ENCODE peak calls at places on chromosomes 12 and 14, in five cellular contexts. O is fibroblast of pulmonary artery, V is fibroblast of lung, J is gastrocnemius medialis, L is ovary. B is an unnamed sample.

GRCh38 chr14:36580856-36581831 is 1.3 kb downstream of the NKX2-8 start:
- DNase-seq in O (peak), V (peak), J (no peak), L (no peak), B (no peak)

GRCh38 chr14:104926619-104927431 is 2.1 kb downstream of the PLD4 start:
- DNase-seq in O (no peak), V (no peak), J (no peak), L (no peak), B (no peak)

GRCh38 chr12:105588126-105588525 is 257.6 kb downstream of the C12orf75 start:
- DNase-seq in O (no peak), V (no peak), J (no peak), L (no peak), B (no peak)

GRCh38 chr12:74725154-74725553 is 187.5 kb downstream of the ATXN7L3B start:
- DNase-seq in O (peak), V (no peak), J (no peak), L (no peak), B (no peak)

GRCh38 chr12:62543324-62543723 is 76.7 kb downstream of the MON2 start:
- DNase-seq in O (no peak), V (no peak), J (no peak), L (no peak), B (no peak)

GRCh38 chr12:115323223-115323905 is 639.4 kb upstream of the TBX3 start:
- DNase-seq in O (peak), V (peak), J (no peak), L (no peak), B (no peak)

GRCh38 chr14:24630872-24631477 is 3.0 kb downstream of the GZMB start:
- DNase-seq in O (peak), V (peak), J (no peak), L (no peak), B (no peak)

GRCh38 chr12:6165418-6165817 is 34.8 kb upstream of the CD9 start:
- DNase-seq in O (no peak), V (no peak), J (no peak), L (no peak), B (no peak)

GRCh38 chr12:96670334-96670899 is 181.0 kb downstream of the CFAP54 start:
- DNase-seq in O (no peak), V (no peak), J (no peak), L (no peak), B (no peak)

GRCh38 chr12:53207042-53207441 is at the start of gene ITGB7:
- DNase-seq in O (no peak), V (no peak), J (no peak), L (no peak), B (no peak)

GRCh38 chr14:46574236-46574970 is 77.2 kb downstream of the RPL10L start:
- DNase-seq in O (no peak), V (no peak), J (no peak), L (no peak), B (no peak)

GRCh38 chr12:19978193-19978592 is 390.1 kb upstream of the PDE3A start:
- DNase-seq in O (peak), V (peak), J (no peak), L (no peak), B (no peak)

DNA sequence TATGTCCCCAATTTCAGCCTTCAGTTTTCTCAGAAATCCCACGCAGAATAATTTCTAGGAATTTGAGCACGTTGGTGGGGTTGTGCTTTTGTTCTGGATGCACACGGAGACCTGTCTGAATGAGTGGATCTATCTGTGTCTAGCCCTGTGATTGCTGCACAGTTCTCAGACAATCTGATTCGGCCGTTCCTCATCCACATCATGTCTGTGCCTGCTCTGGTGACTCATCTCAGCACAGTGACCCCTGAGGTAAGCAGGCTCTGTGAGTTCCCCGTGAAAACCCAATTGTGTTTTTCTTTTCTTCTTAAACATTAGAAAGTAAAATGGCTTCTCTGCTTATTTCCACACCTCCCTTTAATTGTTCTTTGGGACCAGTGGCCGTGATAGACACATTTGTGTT is 20.2 kb downstream of the UBE3B start:
- DNase-seq in O (peak), V (peak), J (no peak), L (no peak), B (no peak)
- H3K4me3 ChIP-seq in O (no peak), V (no peak), J (no peak), L (no peak), B (no peak)

GRCh38 chr12:58529114-58529665 is 391.1 kb downstream of the LRIG3 start:
- DNase-seq in O (peak), V (peak), J (no peak), L (no peak), B (no peak)
- H3K4me3 ChIP-seq in O (no peak), V (no peak), J (no peak), L (no peak), B (no peak)

DNA sequence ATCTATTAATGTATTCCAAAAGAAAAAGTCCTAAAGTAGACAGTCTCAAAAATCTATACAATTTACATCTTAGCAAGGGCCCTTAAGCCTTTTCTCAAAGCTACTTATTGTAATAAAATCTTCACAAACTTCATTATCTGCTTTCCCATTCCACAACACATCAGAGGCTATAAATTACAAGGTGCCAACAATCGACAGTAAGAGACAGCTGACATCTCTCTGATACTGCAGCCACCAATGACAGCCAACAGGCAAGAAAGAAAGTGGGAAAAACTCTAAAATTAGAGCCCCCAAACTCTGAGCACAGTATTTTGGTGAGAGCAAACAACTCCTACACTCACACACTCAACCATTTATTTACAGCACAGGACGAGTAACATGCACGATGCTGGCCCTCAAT is 2.2 kb downstream of the ANGEL1 start:
- DNase-seq in O (no peak), V (no peak), J (no peak), L (no peak), B (no peak)
- H3K4me3 ChIP-seq in O (peak), V (peak), J (no peak), L (no peak), B (peak)

DNA sequence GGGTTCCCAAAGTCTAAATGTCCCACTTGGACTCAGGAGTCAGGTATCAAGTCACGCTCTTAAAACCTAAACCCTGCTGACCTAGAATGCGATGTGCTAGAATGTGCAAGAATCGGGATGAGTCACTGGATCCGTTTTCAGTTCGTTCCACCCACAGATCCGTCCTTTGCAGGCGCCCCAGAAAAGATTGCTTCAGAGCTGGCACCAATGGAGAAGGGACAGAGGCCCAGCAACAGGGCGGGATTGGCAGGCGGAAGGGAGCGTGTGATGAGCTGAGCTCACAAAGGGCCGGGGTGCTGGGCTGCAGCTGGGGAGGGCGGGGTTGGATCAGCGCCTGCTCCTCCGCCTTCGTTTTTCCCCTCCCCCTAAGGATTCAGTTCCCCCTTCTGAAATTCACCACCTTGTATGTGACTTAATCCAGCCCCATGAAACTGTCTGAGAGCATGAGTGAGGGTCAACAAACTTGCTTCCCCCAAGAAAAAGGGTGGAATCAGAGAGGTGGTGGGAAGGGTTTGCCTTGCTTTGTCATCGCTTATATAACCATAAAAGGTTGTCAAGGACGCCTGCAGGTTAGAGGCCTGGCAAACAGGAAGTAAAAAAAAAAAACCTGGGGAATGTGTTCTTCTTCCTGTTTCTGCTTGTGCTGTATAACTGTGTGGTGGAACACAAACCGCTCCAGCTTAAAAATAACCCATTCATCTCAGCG is 2.8 kb upstream of the UBC start:
- DNase-seq in O (peak), V (peak), J (peak), L (peak), B (peak)
- H3K4me3 ChIP-seq in O (peak), V (peak), J (peak), L (peak), B (peak)

GRCh38 chr14:20680843-20681347 is 3.5 kb upstream of the RNASE4 start:
- DNase-seq in O (no peak), V (no peak), J (no peak), L (no peak), B (no peak)

GRCh38 chr14:20681348-20682126 is 2.8 kb upstream of the RNASE4 start:
- DNase-seq in O (peak), V (peak), J (peak), L (peak), B (peak)

GRCh38 chr14:20679907-20680306 is 4.5 kb upstream of the RNASE4 start:
- DNase-seq in O (peak), V (peak), J (no peak), L (peak), B (peak)

GRCh38 chr14:20682127-20682434 is 2.3 kb upstream of the RNASE4 start:
- DNase-seq in O (no peak), V (no peak), J (no peak), L (no peak), B (no peak)

DNA sequence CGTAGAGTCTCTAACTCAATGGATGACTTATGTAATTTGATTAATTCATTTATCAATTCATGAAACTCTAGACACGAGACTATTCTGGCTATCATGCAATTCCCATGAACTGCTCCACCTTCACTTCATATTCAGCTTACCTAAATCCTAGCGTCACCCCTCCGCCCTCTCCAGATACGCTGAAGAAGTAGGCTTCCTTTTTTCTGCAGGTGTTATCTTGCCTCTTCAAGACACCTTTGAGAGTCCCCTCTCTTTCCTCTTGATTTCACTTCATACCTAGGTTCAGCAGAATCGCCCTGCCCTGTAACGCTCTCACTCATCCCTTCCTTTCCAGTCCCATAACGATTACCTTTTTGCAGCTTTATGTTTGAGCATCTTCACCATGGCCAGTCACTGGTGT is 4.0 kb upstream of the RNASE4 start:
- DNase-seq in O (no peak), V (no peak), J (no peak), L (no peak), B (no peak)
- H3K4me3 ChIP-seq in O (no peak), V (no peak), J (no peak), L (no peak), B (peak)

DNA sequence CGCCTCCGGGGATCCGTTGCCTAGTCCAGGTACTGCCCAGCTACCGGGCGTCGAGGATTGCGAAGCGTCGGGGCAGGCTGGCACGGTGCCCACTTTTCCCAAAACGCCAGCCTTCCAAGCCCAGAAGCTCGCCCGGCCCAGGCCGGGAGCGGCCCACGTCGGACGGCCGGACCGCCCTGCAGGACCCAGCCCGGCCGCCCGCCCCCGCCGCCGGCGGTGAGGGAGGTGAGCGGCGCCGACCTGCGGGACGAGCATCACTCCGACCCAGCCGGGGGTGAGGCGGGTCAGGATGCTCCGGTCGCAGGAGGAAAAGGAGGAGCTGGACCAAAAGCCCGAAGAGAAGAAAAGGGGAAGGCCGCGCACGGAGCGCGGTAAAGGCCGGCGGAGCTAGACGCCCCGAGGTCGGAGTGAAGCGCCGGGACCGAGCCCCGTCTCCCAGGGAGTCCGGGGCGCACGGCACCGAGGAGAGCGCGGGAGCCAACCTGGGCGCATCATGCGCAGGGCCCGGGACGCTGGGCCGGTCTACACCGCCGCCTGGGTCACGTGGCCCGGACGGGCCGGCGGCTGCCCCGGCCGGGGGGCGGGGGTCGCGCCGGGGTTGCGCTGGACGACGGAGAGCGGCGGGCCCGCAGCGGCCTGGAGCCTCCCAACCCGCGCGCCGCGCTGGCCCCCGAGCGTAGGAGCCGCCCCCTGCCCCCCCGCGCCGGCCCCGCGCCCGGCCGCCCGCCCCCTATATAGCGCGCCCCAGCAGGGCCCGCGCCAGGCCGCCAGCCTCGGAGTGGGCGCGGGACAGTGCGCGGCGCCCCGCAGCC is at the start of gene AQP5:
- DNase-seq in O (no peak), V (no peak), J (no peak), L (no peak), B (no peak)
- H3K4me3 ChIP-seq in O (peak), V (no peak), J (no peak), L (peak), B (peak)

DNA sequence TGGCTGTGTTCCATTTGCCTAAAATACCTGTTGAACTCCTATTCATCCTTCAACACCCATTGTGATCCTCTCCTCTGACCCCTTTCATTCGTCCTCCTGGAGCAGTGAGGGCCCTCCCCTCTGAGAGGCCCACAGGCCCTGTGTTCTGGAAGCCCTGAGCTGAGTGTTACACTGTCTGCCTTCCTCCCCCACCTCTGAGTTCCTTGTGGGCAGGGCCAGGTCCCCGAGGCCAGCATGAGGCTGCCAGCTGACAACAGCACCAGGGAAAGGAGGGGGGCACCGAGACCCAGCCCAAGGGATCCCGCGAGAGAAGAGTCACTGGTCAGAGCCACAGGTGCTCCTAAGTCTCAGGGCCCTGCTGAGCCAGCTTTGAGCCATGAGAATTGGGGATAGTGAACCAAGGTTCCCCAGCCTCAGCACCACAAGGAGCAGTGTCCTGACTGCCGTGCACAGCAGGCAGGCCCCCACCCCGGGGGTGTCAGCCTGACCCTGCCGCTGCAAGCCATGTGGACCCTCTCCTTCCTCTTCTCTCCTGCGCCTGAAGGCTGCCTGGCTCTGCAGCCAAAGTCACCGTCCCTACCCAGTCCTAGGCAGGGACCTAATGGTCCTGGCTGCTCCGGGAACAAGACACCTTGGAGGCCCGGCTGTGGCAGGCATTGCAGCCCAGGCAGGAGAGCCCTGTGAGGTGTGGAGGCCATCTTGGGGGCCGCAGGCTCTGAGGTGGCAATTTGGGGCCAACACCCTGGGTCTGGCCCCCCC is 52.5 kb downstream of the BEGAIN start:
- DNase-seq in O (no peak), V (no peak), J (peak), L (peak), B (peak)
- H3K4me3 ChIP-seq in O (no peak), V (no peak), J (no peak), L (no peak), B (no peak)